ENCODE peak calls at places on chromosomes 5 and 9, in ten cellular contexts. C, H, L, N, T, E, F, Z, R and O are unnamed samples.

GRCh38 chr9:33466565-33467495 is 6.9 kb downstream of the NOL6 start:
- DNase-seq in C (peak; percentile 68), H (peak; percentile 72), L (peak; percentile 94), N (no peak), T (peak; percentile 42), E (no peak), F (no peak), Z (no peak), R (peak; percentile 83), O (peak; percentile 3)

GRCh38 chr5:135944967-135945560 is 9.7 kb downstream of the LECT2 start:
- DNase-seq in C (no peak), H (no peak), L (peak; percentile 54), N (peak; percentile 71), T (peak; percentile 26), E (peak; percentile 11), F (peak; percentile 11), Z (peak; percentile 69), R (no peak), O (peak; percentile 87)

GRCh38 chr9:5621327-5621726 is 7.6 kb upstream of the RIC1 start:
- DNase-seq in C (no peak), H (no peak), L (peak; percentile 73), N (peak; percentile 63), T (peak; percentile 77), E (no peak), F (peak; percentile 43), Z (no peak), R (no peak), O (no peak)

GRCh38 chr5:145975361-145976066 is 39.1 kb downstream of the SH3RF2 start:
- DNase-seq in C (no peak), H (no peak), L (peak; percentile 66), N (peak; percentile 86), T (peak; percentile 72), E (no peak), F (peak; percentile 22), Z (peak; percentile 7), R (peak; percentile 37), O (peak; percentile 82)

GRCh38 chr5:15992918-15993317 is 186.7 kb downstream of the MARCHF11 start:
- DNase-seq in C (no peak), H (no peak), L (peak; percentile 1), N (no peak), T (no peak), E (no peak), F (no peak), Z (no peak), R (no peak), O (peak; percentile 22)

GRCh38 chr9:107175039-107175438 is 108.0 kb upstream of the RAD23B start:
- DNase-seq in C (no peak), H (no peak), L (no peak), N (no peak), T (peak; percentile 91), E (no peak), F (no peak), Z (no peak), R (peak; percentile 29), O (no peak)

GRCh38 chr9:94576131-94576530 is 17.5 kb downstream of the FBP2 start:
- DNase-seq in C (no peak), H (no peak), L (no peak), N (no peak), T (no peak), E (no peak), F (no peak), Z (no peak), R (no peak), O (no peak)

GRCh38 chr5:170056561-170057267 is 49.0 kb upstream of the FOXI1 start:
- DNase-seq in C (no peak), H (no peak), L (no peak), N (no peak), T (no peak), E (no peak), F (no peak), Z (no peak), R (no peak), O (no peak)

GRCh38 chr5:1298723-1299510 is 4.0 kb upstream of the TERT start:
- DNase-seq in C (no peak), H (no peak), L (no peak), N (no peak), T (no peak), E (no peak), F (no peak), Z (no peak), R (no peak), O (no peak)

GRCh38 chr9:113742471-113742870 is 133.6 kb upstream of the ZNF618 start:
- DNase-seq in C (no peak), H (no peak), L (no peak), N (no peak), T (no peak), E (no peak), F (no peak), Z (no peak), R (no peak), O (no peak)

GRCh38 chr9:133199648-133200321 is 9.3 kb downstream of the OBP2B start:
- DNase-seq in C (no peak), H (peak; percentile 57), L (peak; percentile 76), N (no peak), T (no peak), E (peak; percentile 5), F (no peak), Z (no peak), R (no peak), O (no peak)
- TF ChIP-seq CTCF in C (no peak), H (peak; percentile 58), L (no peak), N (no peak), T (peak; percentile 10), E (peak; percentile 18), F (no peak), Z (peak; percentile 11), R (no peak), O (no peak)

GRCh38 chr9:127458921-127459320 is 7.6 kb downstream of the LRSAM1 start:
- DNase-seq in C (no peak), H (no peak), L (peak; percentile 45), N (no peak), T (no peak), E (no peak), F (no peak), Z (no peak), R (peak; percentile 71), O (no peak)

GRCh38 chr9:127452481-127453092 is 1.3 kb downstream of the LRSAM1 start:
- DNase-seq in C (no peak), H (no peak), L (peak; percentile 72), N (no peak), T (peak; percentile 73), E (no peak), F (no peak), Z (no peak), R (peak; percentile 91), O (no peak)

GRCh38 chr9:127457191-127457878 is 6.0 kb downstream of the LRSAM1 start:
- DNase-seq in C (no peak), H (no peak), L (peak; percentile 32), N (no peak), T (no peak), E (no peak), F (no peak), Z (no peak), R (no peak), O (no peak)

GRCh38 chr9:127451681-127452480 is 571 bp downstream of the LRSAM1 start:
- DNase-seq in C (peak; percentile 11), H (peak; percentile 43), L (peak; percentile 97), N (no peak), T (peak; percentile 43), E (peak; percentile 66), F (no peak), Z (no peak), R (peak; percentile 44), O (no peak)

GRCh38 chr9:127455299-127455992 is 4.1 kb downstream of the LRSAM1 start:
- DNase-seq in C (no peak), H (peak; percentile 9), L (peak; percentile 71), N (no peak), T (peak; percentile 70), E (peak; percentile 57), F (no peak), Z (no peak), R (peak; percentile 58), O (no peak)
- TF ChIP-seq CTCF in C (no peak), H (peak; percentile 39), L (peak; percentile 22), N (peak; percentile 69), T (peak; percentile 38), E (peak; percentile 43), F (no peak), Z (peak; percentile 15), R (no peak), O (peak; percentile 7)

GRCh38 chr5:64680289-64680688 is 10.0 kb upstream of the SHISAL2B start:
- DNase-seq in C (no peak), H (no peak), L (no peak), N (no peak), T (no peak), E (no peak), F (no peak), Z (no peak), R (no peak), O (no peak)
- TF ChIP-seq CTCF in C (no peak), H (no peak), L (peak; percentile 36), N (peak; percentile 47), T (no peak), E (no peak), F (no peak), Z (peak; percentile 12), R (no peak), O (no peak)

GRCh38 chr5:119019431-119020348 is 31.3 kb upstream of the DTWD2 start:
- DNase-seq in C (no peak), H (no peak), L (no peak), N (no peak), T (no peak), E (no peak), F (no peak), Z (no peak), R (no peak), O (no peak)

GRCh38 chr5:119017999-119018398 is 29.7 kb upstream of the DTWD2 start:
- DNase-seq in C (no peak), H (no peak), L (peak; percentile 78), N (no peak), T (no peak), E (no peak), F (no peak), Z (no peak), R (no peak), O (no peak)

GRCh38 chr5:119021333-119021732 is 33.0 kb upstream of the DTWD2 start:
- DNase-seq in C (no peak), H (no peak), L (no peak), N (no peak), T (no peak), E (no peak), F (no peak), Z (no peak), R (no peak), O (no peak)

GRCh38 chr5:119022773-119023172 is 34.4 kb upstream of the DTWD2 start:
- DNase-seq in C (no peak), H (no peak), L (no peak), N (no peak), T (no peak), E (no peak), F (no peak), Z (no peak), R (no peak), O (no peak)

DNA sequence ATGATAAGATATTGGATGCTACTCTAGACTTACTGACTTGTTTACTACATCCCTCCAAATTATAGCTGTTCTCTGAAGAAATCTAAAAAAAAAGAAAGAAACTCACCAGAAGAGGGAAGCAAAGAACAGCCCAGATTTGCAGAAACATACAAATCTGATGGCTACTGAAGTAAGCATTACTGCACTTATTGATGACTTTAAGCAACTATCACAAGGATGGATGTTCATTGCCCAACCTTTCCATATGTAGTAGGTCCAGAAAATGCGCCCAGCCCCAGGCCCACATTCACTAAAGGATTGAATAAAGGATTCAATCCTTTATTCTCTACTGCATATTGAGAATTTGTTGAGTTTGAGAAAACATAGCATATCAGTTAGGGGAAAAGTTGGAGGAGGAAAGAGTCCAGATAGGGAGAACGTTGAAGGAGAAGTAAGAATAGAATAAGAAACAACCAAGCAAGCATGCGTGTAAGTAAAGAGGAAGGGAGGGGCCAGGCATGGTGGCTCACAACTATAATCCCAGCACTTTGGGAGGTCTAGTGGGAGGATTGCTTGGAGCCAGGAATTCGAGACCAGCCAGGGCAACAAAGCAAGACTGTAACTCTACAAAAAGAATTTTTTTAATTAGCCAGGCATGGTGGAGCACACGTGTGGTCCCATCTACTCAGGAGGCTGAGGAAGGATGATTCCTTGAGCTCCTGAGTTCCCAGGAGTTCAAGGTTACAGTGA is 33.8 kb upstream of the DTWD2 start:
- DNase-seq in C (no peak), H (no peak), L (peak; percentile 81), N (no peak), T (no peak), E (no peak), F (no peak), Z (no peak), R (no peak), O (peak; percentile 24)
- TF ChIP-seq CTCF in C (peak; percentile 50), H (peak; percentile 63), L (peak; percentile 59), N (peak; percentile 30), T (no peak), E (no peak), F (peak; percentile 35), Z (peak; percentile 46), R (no peak), O (peak; percentile 52)